ENCODE peak calls at places on chromosomes 12 and 14, in five cellular contexts. S is HepG2, N is HCT116, B is H1, T is K562. C is an unnamed sample.
A peak's percentile ranks its signal among the peaks of the same experiment; 100 is the strongest.

GRCh38 chr12:96177013-96177412 is 17.2 kb upstream of the ELK3 start:
- DNase-seq in S (no peak), N (no peak), B (no peak), T (no peak), C (no peak)

GRCh38 chr12:14952295-14952995 is 9.0 kb downstream of the ARHGDIB start:
- DNase-seq in S (peak; percentile 42), N (peak; percentile 48), B (no peak), T (no peak), C (no peak)

GRCh38 chr12:107418976-107419375 is 266.6 kb upstream of the PWP1 start:
- DNase-seq in S (no peak), N (no peak), B (no peak), T (no peak), C (no peak)

GRCh38 chr12:30146561-30146960 is 362.8 kb upstream of the TMTC1 start:
- DNase-seq in S (no peak), N (no peak), B (no peak), T (no peak), C (no peak)

GRCh38 chr12:132109741-132110140 is 34.4 kb downstream of the DDX51 start:
- DNase-seq in S (no peak), N (no peak), B (no peak), T (no peak), C (no peak)

GRCh38 chr12:109877504-109878246 is 2.7 kb downstream of the GLTP start:
- DNase-seq in S (no peak), N (no peak), B (no peak), T (no peak), C (no peak)

GRCh38 chr12:40819427-40820108 is 127.3 kb downstream of the CNTN1 start:
- DNase-seq in S (no peak), N (no peak), B (peak; percentile 73), T (no peak), C (no peak)

GRCh38 chr12:14394317-14395058 is 29.0 kb downstream of the ATF7IP start:
- DNase-seq in S (peak; percentile 69), N (peak; percentile 79), B (no peak), T (peak; percentile 66), C (peak; percentile 65)

GRCh38 chr12:107660230-107660629 is 25.4 kb upstream of the PWP1 start:
- DNase-seq in S (no peak), N (no peak), B (no peak), T (peak; percentile 28), C (no peak)

GRCh38 chr12:124512667-124513296 is 54.6 kb downstream of the NCOR2 start:
- DNase-seq in S (peak; percentile 76), N (peak; percentile 93), B (peak; percentile 79), T (peak; percentile 89), C (no peak)

GRCh38 chr14:32444262-32444661 is 115.2 kb downstream of the AKAP6 start:
- DNase-seq in S (no peak), N (no peak), B (no peak), T (no peak), C (no peak)
- TF ChIP-seq ATF3 in S (no peak), N (no peak), B (no peak), T (no peak), C (no peak)

GRCh38 chr14:30431552-30431951 is 127.4 kb upstream of the G2E3 start:
- DNase-seq in S (no peak), N (no peak), B (no peak), T (no peak), C (no peak)
- TF ChIP-seq SRF in S (no peak), N (no peak), B (no peak), T (no peak), C (no peak)

GRCh38 chr12:114396869-114397719 is 8.8 kb downstream of the TBX5 start:
- DNase-seq in S (no peak), N (no peak), B (no peak), T (no peak), C (no peak)

GRCh38 chr12:114395755-114396152 is 10.2 kb downstream of the TBX5 start:
- DNase-seq in S (no peak), N (no peak), B (no peak), T (no peak), C (no peak)

GRCh38 chr12:114397978-114398881 is 7.7 kb downstream of the TBX5 start:
- DNase-seq in S (no peak), N (no peak), B (no peak), T (no peak), C (no peak)

GRCh38 chr12:114393569-114393968 is 12.4 kb downstream of the TBX5 start:
- DNase-seq in S (no peak), N (no peak), B (no peak), T (no peak), C (no peak)

DNA sequence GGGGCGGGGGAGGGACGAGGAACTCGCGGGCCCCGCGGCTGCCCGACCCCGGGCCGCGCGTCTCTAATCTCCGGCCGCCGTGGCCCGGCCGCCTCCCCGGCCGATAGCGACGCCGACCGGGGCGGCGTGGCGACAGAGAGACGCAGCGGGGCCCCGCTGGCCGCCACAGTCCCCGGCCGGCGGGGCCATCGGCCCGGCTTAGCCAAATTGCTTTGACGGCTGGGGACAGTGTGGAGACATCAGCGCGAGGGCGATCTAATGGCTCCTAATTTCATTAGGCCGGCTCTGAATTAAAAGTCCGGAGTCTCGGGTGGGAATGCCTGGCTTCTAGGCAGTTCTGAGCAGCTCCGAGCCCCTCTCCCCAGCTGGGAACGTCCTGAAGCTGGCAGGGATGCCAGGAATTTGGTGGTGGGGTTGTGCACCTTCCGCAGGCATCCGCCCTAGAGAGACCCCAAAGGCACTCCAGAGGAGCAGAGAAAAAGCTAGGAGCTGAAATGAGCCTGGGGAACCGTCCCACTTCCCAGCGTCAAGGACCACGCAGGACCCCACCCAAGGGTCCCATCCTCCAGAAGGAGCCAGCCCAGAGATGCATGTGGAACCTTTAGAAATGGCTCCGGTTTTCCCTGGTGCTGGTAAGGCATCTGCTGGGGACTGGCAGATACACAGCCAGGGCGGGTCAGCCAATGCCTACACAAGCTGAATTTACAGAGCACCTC is 9.6 kb downstream of the TBX5 start:
- DNase-seq in S (no peak), N (no peak), B (no peak), T (no peak), C (no peak)
- TF ChIP-seq ATF3 in S (no peak), N (no peak), B (no peak), T (no peak), C (no peak)

DNA sequence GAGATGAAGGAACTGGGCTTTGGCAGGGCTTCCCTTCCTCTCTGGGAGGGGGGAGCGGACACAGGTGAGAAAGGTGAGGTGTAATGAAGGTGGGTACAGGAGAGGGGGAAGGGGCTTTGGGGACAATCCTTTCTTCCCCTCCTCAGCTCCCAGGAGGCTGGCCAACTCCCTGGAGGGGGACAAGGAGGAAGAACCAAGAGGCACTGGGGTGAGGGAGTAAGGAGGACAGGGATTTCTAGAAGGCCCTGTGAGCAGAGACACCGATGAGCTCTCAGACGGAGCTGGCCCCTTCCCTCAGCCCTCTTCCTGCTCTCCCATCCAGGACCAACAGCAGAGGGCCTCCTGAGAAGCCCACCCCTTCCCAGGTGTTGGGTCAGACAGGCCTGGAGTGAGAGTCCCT is 53.4 kb downstream of the PLEKHG3 start:
- DNase-seq in S (no peak), N (no peak), B (no peak), T (no peak), C (no peak)
- TF ChIP-seq SRF in S (no peak), N (no peak), B (no peak), T (no peak), C (no peak)

GRCh38 chr12:54240971-54241588 is 38.8 kb downstream of the CBX5 start:
- DNase-seq in S (no peak), N (no peak), B (no peak), T (no peak), C (peak; percentile 80)
- TF ChIP-seq ATF3 in S (no peak), N (no peak), B (no peak), T (no peak), C (no peak)

GRCh38 chr12:130468700-130469245 is 131.1 kb downstream of the PIWIL1 start:
- DNase-seq in S (no peak), N (no peak), B (no peak), T (no peak), C (no peak)
- TF ChIP-seq SRF in S (no peak), N (no peak), B (no peak), T (no peak), C (no peak)

GRCh38 chr12:2039034-2039433 is 13.8 kb upstream of the CACNA1C start:
- DNase-seq in S (no peak), N (no peak), B (no peak), T (no peak), C (no peak)
- TF ChIP-seq ATF3 in S (no peak), N (no peak), B (no peak), T (no peak), C (no peak)

DNA sequence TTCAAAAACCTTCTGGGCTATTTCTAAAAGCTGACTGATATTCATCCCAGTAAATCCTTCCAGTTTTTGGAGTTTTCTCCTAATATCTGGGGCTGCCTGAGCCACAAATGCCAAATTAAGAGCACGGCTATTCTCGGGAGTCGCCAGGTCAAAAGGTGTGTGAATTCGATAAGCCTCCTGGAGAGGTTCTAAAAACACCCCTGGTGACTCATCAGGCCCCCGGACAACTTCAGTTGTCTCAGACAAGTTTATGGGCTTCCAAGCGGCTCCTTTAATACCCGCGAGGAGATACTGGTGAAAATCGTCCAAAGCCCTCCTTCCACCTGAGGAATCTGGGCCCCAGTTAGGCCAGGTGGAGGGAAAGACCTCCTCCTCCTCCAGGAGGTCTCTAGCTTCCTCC is 677.1 kb downstream of the TMEM121 start:
- DNase-seq in S (no peak), N (no peak), B (no peak), T (peak; percentile 84), C (no peak)
- TF ChIP-seq SRF in S (no peak), N (no peak), B (no peak), T (no peak), C (no peak)

GRCh38 chr12:80299976-80300375 is 144.1 kb upstream of the PTPRQ start:
- DNase-seq in S (no peak), N (no peak), B (no peak), T (no peak), C (peak; percentile 76)
- TF ChIP-seq ATF3 in S (no peak), N (no peak), B (no peak), T (no peak), C (no peak)

GRCh38 chr12:49220972-49221371 is 32.1 kb upstream of the TUBA1A start:
- DNase-seq in S (no peak), N (no peak), B (no peak), T (no peak), C (no peak)

GRCh38 chr12:49223122-49223521 is 34.2 kb upstream of the TUBA1A start:
- DNase-seq in S (no peak), N (no peak), B (no peak), T (no peak), C (no peak)

GRCh38 chr12:49227701-49228100 is 37.2 kb upstream of the TUBA1C start:
- DNase-seq in S (no peak), N (no peak), B (no peak), T (no peak), C (no peak)

GRCh38 chr12:49225551-49226166 is 36.8 kb upstream of the TUBA1A start:
- DNase-seq in S (no peak), N (no peak), B (no peak), T (no peak), C (no peak)

GRCh38 chr12:49223590-49224369 is 34.9 kb upstream of the TUBA1A start:
- DNase-seq in S (no peak), N (no peak), B (no peak), T (no peak), C (no peak)
- TF ChIP-seq SRF in S (no peak), N (no peak), B (no peak), T (no peak), C (no peak)

C was measured in GM12878.